ENCODE peak calls at places on chromosomes 6 and 20, in nine cellular contexts. W is hepatocyte, Q is mesendoderm, L is cardiac muscle cell, P is RWPE2, Z is fibroblast of lung, I is uterus, C is testis, D is OCI-LY7. R is an unnamed sample. For H3K36me3, the result is how much of the 10 kb centered on the place peaks cover.

GRCh38 chr20:51077601-51078000 is 54.7 kb upstream of the KCNG1 start:
- DNase-seq in D (no peak), Z (no peak), P (peak), C (no peak), W (no peak), Q (no peak), L (no peak), I (no peak), R (no peak)

GRCh38 chr20:14902432-14903089 is 565.1 kb upstream of the FLRT3 start:
- DNase-seq in P (no peak), Q (no peak), C (no peak), D (no peak), L (no peak), W (no peak), I (no peak), Z (no peak), R (no peak)

GRCh38 chr20:57902478-57902877 is 192.7 kb upstream of the PMEPA1 start:
- DNase-seq in C (no peak), Q (no peak), Z (peak), D (no peak), L (no peak), P (peak), I (no peak), W (no peak), R (no peak)

GRCh38 chr6:31585531-31585930 is 546 bp upstream of the LST1 start:
- DNase-seq in W (no peak), L (no peak), P (no peak), Q (peak), C (no peak), D (peak), Z (no peak), I (no peak), R (peak)

GRCh38 chr6:159074120-159074684 is 29.4 kb upstream of the TAGAP start:
- DNase-seq in D (peak), P (no peak), W (peak), Q (peak), I (no peak), Z (peak), L (peak), C (peak), R (peak)

GRCh38 chr6:106886922-106887797 is 87.4 kb downstream of the CD24 start:
- DNase-seq in P (no peak), I (no peak), C (no peak), Q (peak), L (peak), W (peak), D (no peak), Z (no peak), R (no peak)

GRCh38 chr6:37994238-37994637 is 174.7 kb downstream of the ZFAND3 start:
- DNase-seq in P (no peak), I (no peak), W (no peak), Q (no peak), Z (peak), L (peak), D (no peak), C (no peak), R (no peak)

GRCh38 chr6:119112856-119113530 is 34.5 kb upstream of the FAM184A start:
- DNase-seq in D (no peak), Z (no peak), W (no peak), L (no peak), Q (no peak), C (no peak), P (no peak), I (no peak), R (no peak)

GRCh38 chr20:19975436-19975799 is 41.7 kb upstream of the NAA20 start:
- DNase-seq in Q (no peak), D (no peak), C (peak), I (no peak), W (no peak), P (no peak), Z (peak), L (no peak), R (no peak)

GRCh38 chr20:10462516-10462915 is 27.4 kb downstream of the SLX4IP start:
- DNase-seq in Z (no peak), I (no peak), D (no peak), Q (no peak), L (no peak), W (no peak), P (no peak), C (no peak), R (no peak)

GRCh38 chr6:157614026-157614484 is 209.0 kb upstream of the SNX9 start:
- DNase-seq in W (no peak), P (no peak), I (no peak), Q (no peak), C (no peak), Z (no peak), L (no peak), D (peak), R (no peak)

GRCh38 chr20:4455301-4455701 is 266.4 kb upstream of the PRND start:
- DNase-seq in W (no peak), P (no peak), Z (no peak), I (no peak), C (no peak), D (no peak), Q (peak), L (no peak), R (no peak)

GRCh38 chr20:24983896-24984295 is 8.7 kb downstream of the APMAP start:
- DNase-seq in W (no peak), C (peak), P (no peak), L (no peak), I (no peak), Q (no peak), D (no peak), Z (no peak), R (no peak)

GRCh38 chr6:45454008-45454911 is 76.5 kb upstream of the SUPT3H start:
- DNase-seq in L (no peak), P (no peak), Q (peak), D (no peak), C (no peak), I (no peak), W (no peak), Z (peak), R (no peak)

GRCh38 chr20:39631557-39631956 is 669.4 kb downstream of the DHX35 start:
- DNase-seq in Z (peak), Q (peak), I (no peak), P (no peak), D (no peak), C (no peak), W (no peak), L (no peak), R (no peak)

GRCh38 chr6:141265748-141266647 is 866.7 kb upstream of the GJE1 start:
- DNase-seq in D (no peak), P (no peak), I (no peak), L (no peak), W (no peak), Q (peak), C (no peak), Z (peak), R (no peak)

GRCh38 chr6:32148722-32149576 is 2.8 kb downstream of the PRRT1 start:
- DNase-seq in Q (peak), I (no peak), D (no peak), W (peak), Z (peak), L (no peak), C (peak), P (no peak), R (no peak)

GRCh38 chr20:35807877-35808276 is 36.1 kb downstream of the PHF20 start:
- DNase-seq in Z (no peak), W (no peak), P (no peak), D (no peak), I (no peak), L (no peak), C (no peak), Q (no peak), R (no peak)

GRCh38 chr6:46170357-46171289 is at the start of gene ENPP5:
- DNase-seq in L (peak), D (peak), Z (peak), Q (peak), C (peak), W (peak), P (peak), I (peak), R (peak)

GRCh38 chr6:2752477-2753115 is 1.9 kb upstream of the MYLK4 start:
- DNase-seq in D (no peak), C (no peak), L (no peak), P (no peak), W (no peak), I (no peak), Q (no peak), Z (no peak), R (no peak)

GRCh38 chr6:100886078-100886477 is 4.9 kb upstream of the ASCC3 start:
- DNase-seq in P (no peak), L (no peak), W (no peak), D (no peak), C (no peak), I (no peak), Z (peak), Q (peak), R (no peak)

GRCh38 chr6:40535105-40535783 is 51.9 kb downstream of the LRFN2 start:
- DNase-seq in Z (no peak), L (no peak), Q (no peak), C (no peak), W (no peak), P (no peak), I (no peak), D (no peak), R (peak)

GRCh38 chr6:135163440-135163738 is 17.7 kb upstream of the MYB start:
- DNase-seq in D (peak), Z (no peak), W (no peak), C (no peak), I (no peak), L (no peak), P (no peak), Q (no peak), R (no peak)

GRCh38 chr20:63979549-63980316 is at the start of gene SAMD10:
- DNase-seq in L (peak), Q (peak), C (peak), P (peak), W (peak), I (peak), Z (peak), D (peak), R (no peak)

GRCh38 chr6:24799541-24799915 is 811 bp upstream of the ARMH2 start:
- DNase-seq in D (no peak), L (no peak), Q (no peak), P (no peak), W (no peak), I (no peak), Z (no peak), C (no peak), R (no peak)

GRCh38 chr20:54115172-54115854 is 44.9 kb upstream of the BCAS1 start:
- DNase-seq in Q (no peak), L (no peak), C (no peak), W (peak), P (no peak), I (peak), Z (no peak), D (no peak), R (no peak)

GRCh38 chr6:33278392-33278741 is 1.4 kb downstream of the B3GALT4 start:
- DNase-seq in P (no peak), I (no peak), Z (no peak), W (no peak), L (no peak), C (no peak), Q (no peak), D (no peak), R (no peak)

GRCh38 chr6:76972463-76972862 is 490.8 kb downstream of the HTR1B start:
- DNase-seq in Q (peak), Z (no peak), C (no peak), L (no peak), W (no peak), I (no peak), D (no peak), P (no peak), R (no peak)

GRCh38 chr20:1805161-1805581 is 90.0 kb upstream of the SIRPA start:
- DNase-seq in C (no peak), Q (peak), W (no peak), I (no peak), L (no peak), P (no peak), D (no peak), Z (no peak), R (no peak)
- H3K27ac ChIP-seq in C (no peak), Q (no peak), W (no peak), I (no peak), L (no peak), P (peak), D (no peak), Z (no peak), R (no peak)

DNA sequence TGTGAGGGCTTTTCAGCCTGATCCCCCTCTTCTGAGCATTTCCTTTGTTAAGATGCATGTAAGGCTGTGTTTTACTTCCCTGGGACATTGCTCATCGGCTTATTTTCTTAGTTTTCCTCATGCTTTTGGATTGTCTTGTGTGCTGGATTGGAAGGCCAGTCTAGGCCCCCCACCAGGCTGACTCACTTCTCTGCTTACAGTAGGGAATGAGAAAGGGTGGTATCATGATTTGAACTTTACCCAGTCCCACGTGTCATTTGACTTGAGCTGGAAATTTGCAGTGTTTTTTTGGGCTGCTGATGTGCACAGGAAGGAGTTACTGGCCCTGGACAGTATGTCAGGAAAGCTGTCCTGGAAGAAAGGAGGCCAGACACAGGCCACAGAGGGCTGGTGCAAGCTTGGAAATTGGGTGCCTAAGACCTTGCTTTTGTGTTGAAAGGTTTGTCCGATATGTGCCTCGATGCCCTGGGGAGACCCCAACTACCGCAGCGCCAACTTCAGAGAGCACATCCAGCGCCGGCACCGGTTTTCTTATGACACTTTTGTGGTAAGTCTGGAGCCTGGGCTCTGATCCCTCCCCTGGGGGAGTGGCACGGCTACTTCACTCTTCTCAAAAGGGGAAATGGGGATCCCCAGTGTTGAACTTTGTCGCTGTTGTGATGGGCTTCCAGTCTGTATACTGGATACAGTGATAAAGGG is 12.8 kb downstream of the RNF114 start:
- DNase-seq in W (no peak), P (no peak), D (no peak), Q (no peak), Z (peak), I (no peak), L (no peak), C (no peak), R (no peak)
- H3K36me3 ChIP-seq in W (under half), P (half or more), D (half or more), Q (under half), Z (under half), I (under half), L (half or more), C (under half), R (half or more)

GRCh38 chr6:35471836-35472345 is 3.7 kb downstream of the RPL10A start:
- DNase-seq in L (no peak), Q (no peak), W (no peak), P (no peak), I (no peak), Z (no peak), C (no peak), D (no peak), R (no peak)
- H3K4me3 ChIP-seq in L (no peak), Q (no peak), W (no peak), P (no peak), I (no peak), Z (no peak), C (no peak), D (peak), R (no peak)

GRCh38 chr20:59787186-59787890 is 146.1 kb downstream of the SYCP2 start:
- DNase-seq in W (no peak), C (no peak), Q (no peak), P (peak), D (no peak), I (no peak), L (no peak), Z (no peak), R (no peak)
- H3K27ac ChIP-seq in W (no peak), C (no peak), Q (no peak), P (no peak), D (no peak), I (no peak), L (no peak), Z (no peak), R (no peak)

DNA sequence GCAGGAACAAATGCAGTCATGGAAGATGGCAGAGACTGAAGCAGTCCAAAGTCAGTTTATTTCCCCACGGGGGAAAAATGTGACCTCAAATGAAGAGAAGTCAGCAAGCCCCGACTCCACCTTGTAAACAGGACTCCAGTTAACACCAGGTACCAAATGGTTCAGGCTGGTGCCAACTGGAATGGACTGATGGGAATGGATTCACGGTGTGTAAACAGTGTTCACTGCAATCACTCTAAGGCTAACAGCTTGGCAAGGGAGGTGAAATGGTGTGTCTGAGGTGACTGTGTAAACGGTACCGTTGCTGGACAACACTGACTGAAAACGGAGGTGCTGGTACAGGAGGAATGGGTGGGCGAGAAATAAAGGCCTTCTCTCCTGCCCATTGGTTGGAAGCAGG is 12.0 kb downstream of the PLAGL2 start:
- DNase-seq in D (no peak), L (no peak), Q (no peak), P (peak), I (no peak), Z (no peak), W (no peak), C (no peak), R (no peak)
- H3K36me3 ChIP-seq in D (half or more), L (under half), Q (under half), P (half or more), I (under half), Z (under half), W (under half), C (under half), R (half or more)

DNA sequence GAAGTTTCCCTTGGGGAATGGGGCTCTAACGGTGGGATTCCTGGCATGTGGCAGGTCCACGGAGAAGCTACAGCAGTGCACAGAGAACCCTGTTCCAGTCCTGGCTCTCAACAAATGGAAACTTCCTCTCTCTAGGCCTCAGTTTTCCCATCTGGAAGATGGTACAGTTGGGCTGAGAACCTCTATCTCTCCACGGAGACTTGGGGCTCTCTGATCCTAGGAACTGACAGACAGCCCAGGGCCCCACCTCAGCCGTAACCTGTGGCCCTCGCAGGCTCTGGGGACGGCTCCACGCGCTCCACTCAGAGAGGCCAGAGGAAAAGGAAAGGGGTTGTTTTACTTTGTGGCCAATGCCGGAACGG is 4.5 kb downstream of the NOL4L start:
- DNase-seq in L (no peak), Z (no peak), C (no peak), P (no peak), Q (no peak), I (no peak), D (no peak), W (no peak), R (no peak)
- H3K4me3 ChIP-seq in L (no peak), Z (no peak), C (no peak), P (no peak), Q (no peak), I (no peak), D (no peak), W (no peak), R (peak)

DNA sequence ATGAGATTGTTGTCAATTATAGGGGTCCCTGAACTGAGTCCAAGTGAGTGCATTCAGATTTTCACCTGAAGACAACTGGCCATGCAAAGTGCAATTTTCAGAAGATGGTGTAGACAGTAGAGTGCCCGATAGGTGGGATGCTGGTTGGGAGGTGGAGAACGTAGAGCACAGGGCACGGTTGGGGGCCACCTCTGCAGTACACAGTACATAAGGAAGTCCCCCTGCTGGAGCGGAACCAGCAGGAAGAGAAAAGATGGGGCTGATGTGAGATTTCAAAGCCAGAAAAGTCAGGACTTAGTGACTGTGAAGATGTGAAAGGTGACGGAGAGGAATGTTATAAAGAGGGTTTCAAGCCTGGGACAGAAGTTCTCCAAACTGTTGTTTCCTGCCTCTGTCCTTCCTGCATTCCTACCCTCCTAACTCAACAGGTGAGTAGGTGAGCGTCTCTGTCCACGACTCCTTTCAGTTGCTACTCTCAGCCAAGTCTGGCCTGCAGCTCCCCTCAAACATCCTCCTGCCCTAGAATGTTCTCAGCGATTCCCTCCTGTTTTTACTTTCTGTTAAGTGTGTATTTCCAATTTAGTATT is 330.8 kb downstream of the PRL start:
- DNase-seq in C (no peak), P (no peak), Q (peak), W (no peak), D (no peak), L (no peak), Z (no peak), I (no peak), R (no peak)
- H3K27ac ChIP-seq in C (no peak), P (no peak), Q (no peak), W (no peak), D (no peak), L (no peak), Z (no peak), I (no peak), R (no peak)

GRCh38 chr20:18543932-18544331 is 23.3 kb upstream of the SMIM26 start:
- DNase-seq in Q (no peak), Z (no peak), L (no peak), D (no peak), W (no peak), C (no peak), I (no peak), P (no peak), R (no peak)
- H3K36me3 ChIP-seq in Q (under half), Z (under half), L (under half), D (half or more), W (under half), C (under half), I (under half), P (half or more), R (under half)

GRCh38 chr20:31967830-31968249 is at the start of gene XKR7:
- DNase-seq in W (no peak), C (no peak), P (no peak), Q (peak), D (no peak), L (peak), Z (no peak), I (no peak), R (peak)
- H3K4me3 ChIP-seq in W (no peak), C (peak), P (peak), Q (peak), D (no peak), L (peak), Z (no peak), I (no peak), R (peak)

DNA sequence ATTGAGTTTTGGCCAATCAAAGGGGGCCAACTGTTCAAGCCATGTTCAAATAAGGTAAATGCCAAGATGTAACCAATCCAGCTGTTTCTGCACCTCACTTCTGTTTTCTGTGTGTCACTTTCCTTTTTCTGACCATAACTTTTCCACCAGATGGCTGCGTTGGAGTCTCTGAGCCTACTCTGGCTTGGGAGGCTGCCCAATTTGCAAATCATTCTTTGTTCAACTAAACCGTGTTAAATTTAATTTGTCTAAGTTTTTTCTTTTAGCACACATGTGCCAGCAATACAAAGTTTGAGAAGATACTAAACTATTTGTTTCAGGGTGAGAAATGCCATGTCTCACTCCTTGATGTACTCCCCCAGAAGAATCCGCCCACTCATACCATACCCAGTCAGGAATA is 52.1 kb downstream of the IYD start:
- DNase-seq in Q (no peak), Z (no peak), D (no peak), W (no peak), I (no peak), P (no peak), C (peak), L (no peak), R (no peak)
- H3K27ac ChIP-seq in Q (no peak), Z (no peak), D (no peak), W (no peak), I (no peak), P (no peak), C (peak), L (no peak), R (no peak)

R was measured in WERI-Rb-1.